ENCODE peak calls at places on chromosomes 6 and 20, in five cellular contexts. X is AG04450, T is coronary artery, E is endothelial cell of umbilical vein, K is heart right ventricle. V is an unnamed sample.

GRCh38 chr6:32854376-32855178 is 585 bp downstream of the PSMB9 start:
- DNase-seq in X (no peak), T (no peak), E (no peak), K (peak), V (peak)

GRCh38 chr6:21791596-21791995 is 198.0 kb downstream of the SOX4 start:
- DNase-seq in X (no peak), T (no peak), E (no peak), K (no peak), V (no peak)

GRCh38 chr6:43669050-43669921 is 18.3 kb downstream of the MRPS18A start:
- DNase-seq in X (no peak), T (peak), E (no peak), K (peak), V (peak)

GRCh38 chr6:153216789-153217188 is 85.7 kb upstream of the RGS17 start:
- DNase-seq in X (no peak), T (no peak), E (no peak), K (no peak), V (no peak)

GRCh38 chr6:151063339-151063738 is 176.4 kb upstream of the AKAP12 start:
- DNase-seq in X (no peak), T (no peak), E (peak), K (no peak), V (no peak)

GRCh38 chr20:7971536-7972285 is 31.5 kb upstream of the HAO1 start:
- DNase-seq in X (no peak), T (no peak), E (no peak), K (no peak), V (no peak)

GRCh38 chr6:94052754-94053153 is 633.4 kb upstream of the EPHA7 start:
- DNase-seq in X (no peak), T (no peak), E (no peak), K (no peak), V (no peak)

GRCh38 chr6:2714359-2714895 is 36.3 kb downstream of the MYLK4 start:
- DNase-seq in X (peak), T (no peak), E (peak), K (no peak), V (peak)

GRCh38 chr6:35392773-35393672 is 50.7 kb downstream of the PPARD start:
- DNase-seq in X (no peak), T (no peak), E (no peak), K (no peak), V (no peak)

GRCh38 chr6:55175078-55175777 is 913 bp downstream of the HCRTR2 start:
- DNase-seq in X (no peak), T (no peak), E (no peak), K (no peak), V (no peak)

GRCh38 chr6:40356242-40356910 is 230.8 kb downstream of the LRFN2 start:
- DNase-seq in X (no peak), T (peak), E (no peak), K (no peak), V (no peak)

GRCh38 chr20:13213335-13213734 is 7.7 kb upstream of the ISM1 start:
- DNase-seq in X (no peak), T (no peak), E (no peak), K (no peak), V (no peak)

GRCh38 chr6:34235605-34236422 is 859 bp upstream of the HMGA1 start:
- DNase-seq in X (no peak), T (no peak), E (peak), K (peak), V (peak)

GRCh38 chr20:14951105-14951504 is 613.7 kb upstream of the FLRT3 start:
- DNase-seq in X (no peak), T (no peak), E (no peak), K (no peak), V (no peak)

GRCh38 chr6:158629376-158630221 is 14.9 kb downstream of the DYNLT1 start:
- DNase-seq in X (no peak), T (peak), E (no peak), K (no peak), V (peak)

GRCh38 chr6:80508885-80509630 is 402.6 kb downstream of the BCKDHB start:
- DNase-seq in X (peak), T (no peak), E (no peak), K (no peak), V (no peak)

GRCh38 chr6:106398621-106399020 is 38.1 kb downstream of the CRYBG1 start:
- DNase-seq in X (no peak), T (no peak), E (no peak), K (no peak), V (no peak)

GRCh38 chr20:50169329-50169823 is 15.9 kb upstream of the PEDS1 start:
- DNase-seq in X (peak), T (no peak), E (peak), K (peak), V (peak)

GRCh38 chr20:1274485-1275313 is 8.6 kb downstream of the SNPH start:
- DNase-seq in X (no peak), T (no peak), E (no peak), K (no peak), V (no peak)

GRCh38 chr6:76697585-76697984 is 625.1 kb upstream of the IMPG1 start:
- DNase-seq in X (no peak), T (no peak), E (peak), K (no peak), V (no peak)

GRCh38 chr6:143986463-143986862 is 21.6 kb downstream of the PLAGL1 start:
- DNase-seq in X (no peak), T (no peak), E (no peak), K (no peak), V (no peak)

GRCh38 chr6:73516712-73517489 is 3.9 kb downstream of the EEF1A1 start:
- DNase-seq in X (no peak), T (no peak), E (peak), K (no peak), V (no peak)

GRCh38 chr6:162621246-162621645 is 106.3 kb downstream of the PRKN start:
- DNase-seq in X (no peak), T (no peak), E (no peak), K (no peak), V (peak)

GRCh38 chr20:60365882-60366281 is 407.7 kb downstream of the CDH26 start:
- DNase-seq in X (no peak), T (no peak), E (no peak), K (no peak), V (no peak)

GRCh38 chr20:60362531-60362930 is 404.3 kb downstream of the CDH26 start:
- DNase-seq in X (no peak), T (no peak), E (no peak), K (no peak), V (no peak)

GRCh38 chr20:60361761-60362410 is 403.7 kb downstream of the CDH26 start:
- DNase-seq in X (no peak), T (no peak), E (no peak), K (no peak), V (no peak)

GRCh38 chr20:60363698-60364097 is 405.5 kb downstream of the CDH26 start:
- DNase-seq in X (no peak), T (no peak), E (no peak), K (no peak), V (no peak)

GRCh38 chr20:60365063-60365640 is 406.9 kb downstream of the CDH26 start:
- DNase-seq in X (no peak), T (no peak), E (no peak), K (no peak), V (no peak)
- TF ChIP-seq CTCF in X (peak), T (no peak), E (no peak), K (no peak), V (no peak)

DNA sequence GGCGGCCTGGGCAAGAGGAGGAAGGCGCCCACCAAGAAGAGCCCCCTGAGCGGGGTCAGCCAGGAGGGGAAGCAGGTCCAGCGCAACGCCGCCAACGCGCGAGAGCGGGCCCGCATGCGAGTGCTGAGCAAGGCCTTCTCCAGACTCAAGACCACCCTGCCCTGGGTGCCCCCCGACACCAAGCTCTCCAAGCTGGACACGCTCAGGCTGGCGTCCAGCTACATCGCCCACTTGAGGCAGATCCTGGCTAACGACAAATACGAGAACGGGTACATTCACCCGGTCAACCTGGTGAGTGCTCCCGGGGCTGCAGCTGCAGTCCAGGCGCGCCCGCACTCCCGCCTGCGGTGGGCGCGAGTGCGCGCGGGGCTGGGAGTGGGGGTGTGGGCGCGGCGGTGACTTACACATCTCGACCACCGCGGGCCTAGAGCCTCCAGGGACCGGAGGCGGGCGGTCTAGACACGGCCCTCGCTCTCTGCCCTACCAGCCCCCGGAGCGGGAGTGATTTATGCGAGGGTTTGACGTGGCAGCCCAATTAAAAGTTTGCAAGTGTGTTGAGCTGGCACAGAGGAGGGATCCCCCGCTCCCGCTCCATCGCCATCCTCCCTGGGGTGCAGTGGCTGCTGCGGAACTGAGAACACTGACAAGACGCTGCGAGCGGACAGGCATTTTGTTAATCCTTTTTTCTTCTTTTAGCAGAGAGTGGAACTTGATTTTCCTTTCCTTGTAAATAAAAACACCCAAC is 816 bp downstream of the TCF21 start:
- DNase-seq in X (no peak), T (peak), E (no peak), K (no peak), V (peak)
- H3K27ac ChIP-seq in X (peak), T (peak), E (no peak), K (peak), V (peak)

DNA sequence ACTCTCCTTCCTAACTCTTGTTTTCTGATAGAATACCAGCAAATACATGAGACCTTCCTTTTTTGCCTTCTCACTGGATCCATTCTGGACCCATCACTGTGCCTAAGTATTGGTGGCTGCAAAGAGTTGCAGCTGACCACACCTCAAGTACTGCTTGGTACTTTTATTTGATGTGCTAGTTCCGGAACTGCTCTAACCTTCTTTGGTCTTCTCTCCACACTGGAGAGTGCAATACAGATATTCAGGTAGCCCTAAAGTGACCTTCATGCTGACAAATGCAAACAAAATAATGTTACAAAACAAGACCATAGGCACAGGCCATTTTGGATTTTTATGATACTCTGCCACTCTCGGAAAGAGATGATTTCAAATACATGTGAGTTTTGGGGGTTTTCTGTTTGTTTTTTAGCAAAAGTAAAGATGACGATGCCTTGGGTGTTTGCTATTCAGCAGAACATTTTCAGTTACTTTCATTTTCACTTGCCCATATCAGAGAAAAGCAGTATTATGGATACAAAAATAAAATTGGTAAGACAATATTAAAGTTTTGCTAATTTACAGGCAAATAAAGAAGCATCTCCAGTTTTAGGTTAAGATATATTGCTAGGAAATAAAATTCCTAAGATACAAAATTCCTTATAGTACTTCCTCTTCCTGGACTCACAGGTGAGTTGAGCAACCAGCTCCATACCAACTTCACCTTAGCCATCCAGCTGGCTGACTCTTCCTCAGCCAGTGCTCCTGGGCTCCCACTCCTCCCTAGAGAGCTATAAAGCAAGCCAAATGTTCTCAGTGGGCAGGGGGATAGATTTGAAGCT is 42.0 kb downstream of the PTPRK start:
- DNase-seq in X (no peak), T (no peak), E (no peak), K (no peak), V (no peak)
- H3K4me3 ChIP-seq in X (no peak), T (peak), E (no peak), K (peak), V (no peak)

GRCh38 chr20:56244259-56244658 is 4.3 kb upstream of the MC3R start:
- DNase-seq in X (no peak), T (no peak), E (no peak), K (no peak), V (no peak)

GRCh38 chr20:56247954-56248782 is at the start of gene MC3R:
- DNase-seq in X (no peak), T (no peak), E (peak), K (peak), V (peak)

GRCh38 chr20:56245761-56246160 is 2.8 kb upstream of the MC3R start:
- DNase-seq in X (no peak), T (no peak), E (no peak), K (no peak), V (no peak)

DNA sequence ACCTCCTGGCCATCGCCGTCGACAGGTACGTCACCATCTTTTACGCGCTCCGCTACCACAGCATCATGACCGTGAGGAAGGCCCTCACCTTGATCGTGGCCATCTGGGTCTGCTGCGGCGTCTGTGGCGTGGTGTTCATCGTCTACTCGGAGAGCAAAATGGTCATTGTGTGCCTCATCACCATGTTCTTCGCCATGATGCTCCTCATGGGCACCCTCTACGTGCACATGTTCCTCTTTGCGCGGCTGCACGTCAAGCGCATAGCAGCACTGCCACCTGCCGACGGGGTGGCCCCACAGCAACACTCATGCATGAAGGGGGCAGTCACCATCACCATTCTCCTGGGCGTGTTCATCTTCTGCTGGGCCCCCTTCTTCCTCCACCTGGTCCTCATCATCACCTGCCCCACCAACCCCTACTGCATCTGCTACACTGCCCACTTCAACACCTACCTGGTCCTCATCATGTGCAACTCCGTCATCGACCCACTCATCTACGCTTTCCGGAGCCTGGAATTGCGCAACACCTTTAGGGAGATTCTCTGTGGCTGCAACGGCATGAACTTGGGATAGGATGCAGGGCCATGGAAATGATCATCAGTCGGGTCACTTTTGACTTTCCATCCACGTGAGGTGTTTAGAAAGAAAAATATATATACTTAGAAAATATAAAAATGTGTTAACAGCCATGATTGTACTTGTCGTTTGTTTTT is 868 bp downstream of the MC3R start:
- DNase-seq in X (no peak), T (no peak), E (no peak), K (no peak), V (no peak)
- TF ChIP-seq CTCF in X (no peak), T (no peak), E (peak), K (no peak), V (no peak)

DNA sequence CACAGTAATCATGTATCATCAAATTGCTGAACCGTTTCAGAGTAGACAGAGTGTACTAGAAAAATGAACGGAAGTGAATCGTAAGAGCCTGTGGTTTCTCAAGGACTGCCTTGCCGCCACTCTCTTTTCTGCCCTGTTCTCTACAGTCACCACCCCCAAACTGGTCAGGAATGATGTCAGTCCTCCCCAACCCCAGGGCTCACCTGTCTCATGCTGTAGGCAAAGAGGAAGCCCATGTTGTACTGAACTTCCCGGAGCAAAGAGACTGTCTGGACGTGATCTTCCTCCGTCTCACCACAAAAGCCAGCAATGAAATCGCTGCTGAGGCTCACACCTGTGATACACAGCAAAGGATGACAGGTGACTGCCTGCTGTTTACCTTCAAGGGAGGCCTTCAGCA is 31.0 kb downstream of the CDK5RAP1 start:
- DNase-seq in X (no peak), T (no peak), E (no peak), K (no peak), V (no peak)
- H3K27ac ChIP-seq in X (no peak), T (no peak), E (no peak), K (no peak), V (no peak)

DNA sequence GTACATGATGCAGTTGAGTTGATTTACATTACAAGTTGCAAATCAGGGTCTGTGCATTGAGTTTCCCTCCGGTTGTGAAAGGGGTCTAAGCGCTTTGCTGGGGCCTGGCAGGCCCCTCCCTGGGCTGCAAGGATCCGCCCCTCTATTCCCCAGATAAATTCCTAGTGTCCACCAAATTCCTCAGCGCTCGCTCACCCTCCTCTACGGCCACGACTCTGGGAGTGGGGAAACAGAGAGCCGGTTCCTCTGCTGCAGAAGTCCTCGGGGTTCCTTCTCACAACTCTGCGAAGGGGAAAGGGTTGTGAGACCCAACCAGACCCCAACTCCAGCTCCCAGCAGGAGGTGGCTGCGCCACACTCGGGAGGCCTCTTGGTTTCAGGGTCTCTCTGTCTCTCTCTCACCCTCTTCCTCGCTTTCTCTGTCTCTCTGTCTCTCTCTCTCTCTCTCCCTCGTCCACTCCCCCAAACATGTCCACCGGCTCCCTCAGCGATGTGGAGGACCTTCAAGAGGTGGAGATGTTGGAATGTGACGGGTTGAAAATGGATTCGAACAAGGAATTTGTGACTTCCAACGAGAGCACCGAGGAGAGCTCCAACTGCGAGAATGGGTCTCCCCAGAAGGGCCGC is at the start of gene TCF21:
- DNase-seq in X (peak), T (peak), E (no peak), K (peak), V (no peak)
- H3K4me3 ChIP-seq in X (peak), T (peak), E (no peak), K (peak), V (no peak)

GRCh38 chr6:112086744-112087135 is 542 bp downstream of the TUBE1 start:
- DNase-seq in X (no peak), T (no peak), E (peak), K (no peak), V (peak)
- TF ChIP-seq CTCF in X (peak), T (no peak), E (no peak), K (no peak), V (no peak)

GRCh38 chr20:10857362-10858070 is 183.7 kb upstream of the JAG1 start:
- DNase-seq in X (no peak), T (no peak), E (peak), K (peak), V (peak)
- H3K27ac ChIP-seq in X (no peak), T (no peak), E (no peak), K (no peak), V (no peak)